ENCODE peak calls at places on chromosome 18, in eight cellular contexts. E is NCI-H1092, D is AG10803, C is cardiac septum, W is HFFc6, H is activated T-cell treated with anti-CD3 and anti-CD28 coated beads for 1 hour, T is NAMALWA, U is GM13977. V is an unnamed sample.

GRCh38 chr18:26301681-26302080 is 75.4 kb downstream of the TAF4B start:
- DNase-seq in D (peak), H (no peak), E (no peak), T (no peak), C (no peak), U (no peak), W (no peak), V (peak)

GRCh38 chr18:48997985-48998831 is 47.4 kb upstream of the SMAD7 start:
- DNase-seq in H (no peak), U (no peak), W (peak), C (no peak), T (no peak), E (no peak), D (peak), V (peak)

GRCh38 chr18:1392865-1393734 is 488.4 kb downstream of the ADCYAP1 start:
- DNase-seq in E (no peak), H (no peak), C (no peak), T (no peak), D (no peak), U (no peak), W (no peak), V (no peak)

GRCh38 chr18:42473611-42474010 is 518.6 kb downstream of the PIK3C3 start:
- DNase-seq in H (no peak), E (no peak), W (no peak), U (no peak), C (no peak), D (no peak), T (no peak), V (no peak)

GRCh38 chr18:22230403-22231042 is 61.1 kb downstream of the GATA6 start:
- DNase-seq in E (no peak), U (no peak), W (peak), D (peak), T (no peak), C (no peak), H (no peak), V (peak)

GRCh38 chr18:58572181-58572580 is 56.7 kb downstream of the ALPK2 start:
- DNase-seq in E (no peak), U (no peak), C (no peak), T (no peak), W (peak), H (no peak), D (peak), V (peak)

GRCh38 chr18:32582455-32582854 is 111.8 kb upstream of the GAREM1 start:
- DNase-seq in E (no peak), T (no peak), W (no peak), U (no peak), C (no peak), D (no peak), H (no peak), V (no peak)

GRCh38 chr18:51070545-51070944 is 40.5 kb downstream of the SMAD4 start:
- DNase-seq in T (no peak), H (no peak), U (no peak), C (no peak), W (peak), D (peak), E (no peak), V (peak)

GRCh38 chr18:21702602-21703001 is 2.0 kb downstream of the ABHD3 start:
- DNase-seq in H (no peak), E (no peak), U (no peak), T (no peak), W (no peak), D (no peak), C (no peak), V (no peak)

GRCh38 chr18:3118195-3119010 is 101.4 kb downstream of the MYOM1 start:
- DNase-seq in H (no peak), D (no peak), T (no peak), W (no peak), E (no peak), U (no peak), C (no peak), V (no peak)

GRCh38 chr18:23283933-23284430 is 148.7 kb downstream of the CABLES1 start:
- DNase-seq in U (no peak), H (no peak), W (peak), C (no peak), E (no peak), D (peak), T (no peak), V (peak)

GRCh38 chr18:31486165-31486564 is 11.8 kb upstream of the DSG2 start:
- DNase-seq in E (no peak), T (no peak), W (no peak), C (no peak), U (no peak), H (no peak), D (no peak), V (no peak)

GRCh38 chr18:78146136-78146535 is 833.5 kb upstream of the SALL3 start:
- DNase-seq in U (no peak), T (no peak), H (no peak), C (no peak), W (no peak), E (no peak), D (no peak), V (no peak)

GRCh38 chr18:9434240-9434701 is 41.0 kb upstream of the RALBP1 start:
- DNase-seq in D (no peak), C (no peak), T (no peak), W (no peak), E (no peak), U (peak), H (no peak), V (no peak)

GRCh38 chr18:5515007-5515744 is 28.6 kb downstream of the EPB41L3 start:
- DNase-seq in E (peak), W (no peak), C (no peak), D (no peak), H (no peak), U (no peak), T (no peak), V (no peak)

GRCh38 chr18:56043691-56044090 is 455.7 kb upstream of the TCF4 start:
- DNase-seq in H (no peak), D (no peak), E (no peak), U (no peak), W (no peak), T (no peak), C (no peak), V (no peak)

GRCh38 chr18:61402761-61403160 is 69.5 kb downstream of the CDH20 start:
- DNase-seq in T (no peak), C (no peak), W (no peak), H (no peak), E (no peak), D (peak), U (no peak), V (no peak)

GRCh38 chr18:23191952-23192662 is 56.8 kb downstream of the CABLES1 start:
- DNase-seq in D (peak), U (no peak), T (no peak), W (peak), E (peak), C (no peak), H (no peak), V (peak)

GRCh38 chr18:44851806-44852205 is 171.1 kb downstream of the SETBP1 start:
- DNase-seq in H (no peak), C (no peak), U (no peak), T (no peak), W (no peak), E (peak), D (no peak), V (no peak)

GRCh38 chr18:79191956-79192355 is 122.8 kb downstream of the ATP9B start:
- DNase-seq in H (no peak), T (no peak), U (no peak), E (no peak), C (no peak), W (no peak), D (no peak), V (no peak)

GRCh38 chr18:12750076-12750707 is 47.4 kb downstream of the PSMG2 start:
- DNase-seq in C (no peak), H (no peak), E (no peak), U (peak), D (peak), W (no peak), T (peak), V (peak)